ENCODE peak calls at places on chromosomes 12 and 14, in nine cellular contexts. X is stimulated activated CD4-positive, alpha-beta T cell treated with anti-CD3 and anti-CD28 coated beads, TNF-alpha, amount 100 ng/mL, for 4 hours; P is EL; N is germinal center; R is stimulated activated naive CD4-positive, alpha-beta T cell; Y is activated T-cell treated with anti-CD3 and anti-CD28 coated beads for 24 hours; U is A549; I is HT1080; D is mammary epithelial cell. C is an unnamed sample.

GRCh38 chr12:4871514-4871913 is 38.2 kb upstream of the KCNA1 start:
- DNase-seq in X (no peak), P (no peak), N (no peak), R (no peak), Y (no peak), U (no peak), I (no peak), D (no peak), C (no peak)

GRCh38 chr12:79409562-79409961 is 281.2 kb downstream of the PAWR start:
- DNase-seq in X (no peak), P (peak), N (no peak), R (no peak), Y (no peak), U (no peak), I (peak), D (peak), C (no peak)

GRCh38 chr14:57686317-57686716 is 179.6 kb downstream of the SLC35F4 start:
- DNase-seq in X (no peak), P (no peak), N (no peak), R (no peak), Y (no peak), U (no peak), I (no peak), D (no peak), C (no peak)

GRCh38 chr12:54352891-54353874 is 11.1 kb downstream of the GPR84 start:
- DNase-seq in X (no peak), P (peak), N (no peak), R (no peak), Y (no peak), U (no peak), I (no peak), D (no peak), C (peak)

GRCh38 chr14:74510955-74511354 is 17.4 kb downstream of the ISCA2 start:
- DNase-seq in X (no peak), P (peak), N (no peak), R (no peak), Y (no peak), U (no peak), I (peak), D (peak), C (no peak)

GRCh38 chr12:110780448-110780847 is 37.8 kb upstream of the PPP1CC start:
- DNase-seq in X (peak), P (no peak), N (no peak), R (peak), Y (peak), U (no peak), I (no peak), D (no peak), C (no peak)

GRCh38 chr14:67814826-67815225 is 1.6 kb downstream of the ZFYVE26 start:
- DNase-seq in X (no peak), P (no peak), N (no peak), R (no peak), Y (no peak), U (no peak), I (no peak), D (peak), C (no peak)

GRCh38 chr14:68137704-68138619 is 318.4 kb downstream of the RAD51B start:
- DNase-seq in X (no peak), P (peak), N (no peak), R (no peak), Y (no peak), U (peak), I (peak), D (peak), C (peak)

GRCh38 chr12:56590237-56590830 is 39.8 kb downstream of the BAZ2A start:
- DNase-seq in X (no peak), P (peak), N (peak), R (no peak), Y (no peak), U (no peak), I (peak), D (peak), C (no peak)

GRCh38 chr12:120212301-120212700 is 11.4 kb upstream of the RPLP0 start:
- DNase-seq in X (no peak), P (no peak), N (no peak), R (no peak), Y (no peak), U (no peak), I (no peak), D (no peak), C (no peak)

GRCh38 chr12:90058721-90059120 is 350.1 kb upstream of the ATP2B1 start:
- DNase-seq in X (no peak), P (peak), N (no peak), R (no peak), Y (no peak), U (no peak), I (peak), D (peak), C (no peak)

GRCh38 chr14:49417790-49418189 is 168.4 kb downstream of the RPS29 start:
- DNase-seq in X (no peak), P (no peak), N (no peak), R (no peak), Y (no peak), U (no peak), I (no peak), D (no peak), C (no peak)

GRCh38 chr12:79659961-79660431 is 30.8 kb downstream of the PAWR start:
- DNase-seq in X (no peak), P (peak), N (no peak), R (no peak), Y (no peak), U (no peak), I (no peak), D (no peak), C (no peak)

GRCh38 chr12:1360812-1361211 is 233.6 kb downstream of the FBXL14 start:
- DNase-seq in X (no peak), P (peak), N (no peak), R (no peak), Y (no peak), U (no peak), I (peak), D (peak), C (no peak)

GRCh38 chr14:95156765-95157194 is 549 bp downstream of the DICER1 start:
- DNase-seq in X (no peak), P (no peak), N (peak), R (peak), Y (peak), U (peak), I (peak), D (peak), C (peak)

GRCh38 chr14:78782551-78782950 is 612.4 kb downstream of the NRXN3 start:
- DNase-seq in X (no peak), P (no peak), N (no peak), R (no peak), Y (no peak), U (no peak), I (peak), D (peak), C (no peak)

GRCh38 chr14:23147676-23148075 is 28.6 kb upstream of the CEBPE start:
- DNase-seq in X (no peak), P (peak), N (no peak), R (no peak), Y (no peak), U (no peak), I (peak), D (peak), C (no peak)

GRCh38 chr14:104285483-104285790 is 147.1 kb downstream of the KIF26A start:
- DNase-seq in X (no peak), P (no peak), N (no peak), R (no peak), Y (no peak), U (no peak), I (no peak), D (no peak), C (no peak)

GRCh38 chr12:10385181-10385613 is 4.6 kb downstream of the KLRK1 start:
- DNase-seq in X (no peak), P (peak), N (no peak), R (no peak), Y (no peak), U (no peak), I (peak), D (peak), C (no peak)

GRCh38 chr12:10753066-10753465 is 29.9 kb upstream of the YBX3 start:
- DNase-seq in X (no peak), P (peak), N (no peak), R (no peak), Y (no peak), U (no peak), I (no peak), D (peak), C (no peak)

GRCh38 chr14:72810201-72810600 is 83.7 kb downstream of the DPF3 start:
- DNase-seq in X (peak), P (no peak), N (no peak), R (no peak), Y (peak), U (no peak), I (no peak), D (no peak), C (no peak)

C was measured in midbrain.